ENCODE peak calls at places on chromosomes 1 and 21, in seven cellular contexts. X is epithelial cell of proximal tubule, J is A549, W is uterus, L is fibroblast of mammary gland, V is HCT116, E is mucosa of descending colon. F is an unnamed sample.

GRCh38 chr1:196309386-196309785 is 298.9 kb downstream of the KCNT2 start:
- DNase-seq in X (no peak), J (peak), W (no peak), L (peak), V (peak), E (no peak), F (peak)

GRCh38 chr21:45018131-45019075 is 56.0 kb upstream of the ADARB1 start:
- DNase-seq in X (no peak), J (no peak), W (peak), L (no peak), V (no peak), E (no peak), F (no peak)

GRCh38 chr1:22689505-22689904 is 21.1 kb upstream of the EPHB2 start:
- DNase-seq in X (peak), J (peak), W (no peak), L (peak), V (peak), E (no peak), F (no peak)

GRCh38 chr1:20430355-20431290 is 55.4 kb downstream of the CAMK2N1 start:
- DNase-seq in X (no peak), J (peak), W (no peak), L (peak), V (no peak), E (peak), F (peak)

GRCh38 chr1:51558375-51558924 is 39.4 kb upstream of the EPS15 start:
- DNase-seq in X (no peak), J (peak), W (no peak), L (peak), V (no peak), E (no peak), F (no peak)

GRCh38 chr1:184061396-184062003 is 10.0 kb downstream of the TSEN15 start:
- DNase-seq in X (peak), J (peak), W (no peak), L (peak), V (no peak), E (no peak), F (no peak)

GRCh38 chr1:171852273-171852672 is 11.0 kb downstream of the DNM3 start:
- DNase-seq in X (no peak), J (no peak), W (no peak), L (peak), V (no peak), E (no peak), F (no peak)

GRCh38 chr1:22712502-22713271 is 2.0 kb downstream of the EPHB2 start:
- DNase-seq in X (no peak), J (no peak), W (no peak), L (peak), V (no peak), E (peak), F (peak)

GRCh38 chr1:229227298-229227919 is 43.5 kb upstream of the RAB4A start:
- DNase-seq in X (no peak), J (peak), W (peak), L (peak), V (peak), E (peak), F (peak)

GRCh38 chr1:7679873-7680790 is 91.0 kb upstream of the VAMP3 start:
- DNase-seq in X (no peak), J (peak), W (peak), L (no peak), V (no peak), E (peak), F (peak)

GRCh38 chr21:22855581-22855980 is 1857.4 kb downstream of the NCAM2 start:
- DNase-seq in X (no peak), J (no peak), W (no peak), L (no peak), V (no peak), E (no peak), F (no peak)

GRCh38 chr1:214516434-214517326 is 34.7 kb downstream of the PTPN14 start:
- DNase-seq in X (no peak), J (no peak), W (no peak), L (no peak), V (no peak), E (no peak), F (no peak)

GRCh38 chr1:186212574-186213224 is 162.4 kb downstream of the TPR start:
- DNase-seq in X (peak), J (peak), W (no peak), L (peak), V (peak), E (peak), F (peak)

GRCh38 chr1:35268282-35269189 is at the start of gene ZMYM4:
- DNase-seq in X (peak), J (peak), W (peak), L (peak), V (peak), E (peak), F (peak)
- TF ChIP-seq CTCF in X (peak), J (no peak), W (no peak), L (no peak), V (no peak), E (no peak), F (no peak)

GRCh38 chr1:153534933-153535663 is 693 bp downstream of the S100A6 start:
- DNase-seq in X (no peak), J (peak), W (peak), L (peak), V (no peak), E (peak), F (peak)
- H3K4me3 ChIP-seq in X (peak), J (peak), W (peak), L (peak), V (peak), E (peak), F (peak)

GRCh38 chr1:26799479-26800133 is 11.9 kb downstream of the PIGV start:
- DNase-seq in X (no peak), J (no peak), W (peak), L (peak), V (peak), E (peak), F (no peak)
- TF ChIP-seq CTCF in X (no peak), J (no peak), W (no peak), L (no peak), V (no peak), E (no peak), F (no peak)

GRCh38 chr1:160836561-160836960 is 26.1 kb downstream of the CD244 start:
- DNase-seq in X (no peak), J (no peak), W (no peak), L (no peak), V (no peak), E (no peak), F (peak)

GRCh38 chr1:160834945-160835565 is 27.6 kb downstream of the CD244 start:
- DNase-seq in X (no peak), J (peak), W (no peak), L (peak), V (peak), E (peak), F (peak)

GRCh38 chr1:160836981-160837557 is 25.6 kb downstream of the CD244 start:
- DNase-seq in X (no peak), J (no peak), W (no peak), L (no peak), V (no peak), E (no peak), F (peak)

GRCh38 chr1:160838876-160839275 is 23.8 kb downstream of the CD244 start:
- DNase-seq in X (no peak), J (no peak), W (no peak), L (no peak), V (no peak), E (no peak), F (no peak)

GRCh38 chr1:160837558-160838205 is 25.0 kb downstream of the CD244 start:
- DNase-seq in X (no peak), J (no peak), W (no peak), L (no peak), V (peak), E (peak), F (peak)
- H3K4me3 ChIP-seq in X (no peak), J (no peak), W (no peak), L (no peak), V (no peak), E (no peak), F (no peak)

DNA sequence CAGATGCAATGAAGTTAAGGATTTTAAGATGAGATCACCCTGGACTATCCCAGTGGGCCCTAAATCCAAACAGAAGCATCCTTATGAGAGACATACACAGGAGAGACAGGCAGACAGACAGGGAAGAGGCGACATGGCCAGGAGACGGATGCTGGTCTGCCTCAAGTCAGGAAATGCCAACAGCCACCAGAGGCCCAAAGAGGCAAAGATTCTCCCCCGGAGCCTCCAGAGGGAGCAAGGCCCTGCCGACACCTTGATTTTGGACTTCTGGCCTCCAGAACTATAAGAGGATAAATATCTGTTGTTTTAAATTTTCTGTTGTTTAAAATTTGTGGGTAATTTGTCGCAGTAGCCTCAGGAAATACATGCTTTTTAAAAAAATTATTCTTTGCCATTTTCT is 116.4 kb downstream of the GLIS1 start:
- DNase-seq in X (no peak), J (no peak), W (no peak), L (no peak), V (no peak), E (no peak), F (no peak)
- TF ChIP-seq CTCF in X (no peak), J (no peak), W (no peak), L (no peak), V (peak), E (no peak), F (no peak)

GRCh38 chr1:207825296-207825695 is 73.4 kb downstream of the CD46 start:
- DNase-seq in X (no peak), J (no peak), W (no peak), L (no peak), V (no peak), E (no peak), F (peak)
- H3K4me3 ChIP-seq in X (peak), J (no peak), W (no peak), L (no peak), V (no peak), E (no peak), F (peak)

GRCh38 chr1:212315184-212315583 is 30.0 kb downstream of the PPP2R5A start:
- DNase-seq in X (no peak), J (no peak), W (no peak), L (no peak), V (no peak), E (no peak), F (no peak)

GRCh38 chr1:212313616-212314015 is 28.4 kb downstream of the PPP2R5A start:
- DNase-seq in X (no peak), J (no peak), W (no peak), L (peak), V (no peak), E (no peak), F (no peak)

GRCh38 chr1:212317916-212318315 is 32.7 kb downstream of the PPP2R5A start:
- DNase-seq in X (no peak), J (no peak), W (no peak), L (no peak), V (no peak), E (peak), F (no peak)

GRCh38 chr1:212311836-212312497 is 26.8 kb downstream of the PPP2R5A start:
- DNase-seq in X (no peak), J (no peak), W (no peak), L (peak), V (no peak), E (no peak), F (no peak)

GRCh38 chr1:212315907-212316306 is 30.7 kb downstream of the PPP2R5A start:
- DNase-seq in X (no peak), J (peak), W (no peak), L (peak), V (peak), E (peak), F (peak)
- TF ChIP-seq CTCF in X (peak), J (peak), W (no peak), L (peak), V (peak), E (no peak), F (peak)

DNA sequence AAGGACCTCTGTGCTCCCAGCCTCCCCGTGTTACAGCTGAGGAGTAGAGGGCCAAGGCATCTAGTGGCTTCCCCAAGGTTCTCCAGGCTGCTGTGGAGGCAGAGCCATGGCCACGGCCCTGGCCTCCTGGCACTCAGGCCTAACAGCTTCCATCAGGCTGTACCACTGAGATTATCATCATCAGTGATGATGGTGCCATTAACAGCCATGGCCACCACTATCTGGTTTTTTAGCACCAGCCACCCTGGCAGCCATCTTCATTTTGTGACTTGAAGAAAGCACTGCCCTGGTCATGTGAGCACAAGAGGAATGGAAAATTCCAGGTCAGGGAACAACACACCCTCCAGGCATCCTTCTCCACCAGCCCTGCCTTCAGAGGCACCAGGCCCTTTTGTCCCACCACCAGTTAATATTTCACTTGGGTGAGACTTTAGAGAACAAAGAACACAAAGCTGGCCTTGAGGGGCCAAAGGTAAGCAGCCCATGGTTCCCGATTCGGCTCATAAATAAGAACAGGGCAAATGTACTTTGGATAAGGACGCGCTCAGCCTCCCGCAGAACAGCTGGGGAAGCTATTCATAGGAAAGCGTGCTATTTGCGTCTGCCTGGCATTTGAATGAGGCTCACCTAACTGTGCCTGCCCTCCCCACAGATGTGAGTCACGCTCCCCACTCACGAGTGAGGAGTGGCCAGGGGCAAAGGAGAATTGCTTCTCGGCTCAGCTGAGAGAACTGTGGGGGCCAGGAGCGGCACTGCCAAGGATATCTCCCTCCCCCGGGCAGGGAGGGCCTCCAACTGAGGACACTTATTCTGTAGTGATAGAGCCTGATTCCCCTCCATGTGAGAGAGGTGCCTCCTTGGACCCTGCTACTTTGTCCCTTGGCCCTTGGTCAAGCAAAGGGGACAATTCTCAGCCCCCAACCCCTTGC is 95.6 kb downstream of the CD58 start:
- DNase-seq in X (peak), J (peak), W (no peak), L (no peak), V (no peak), E (peak), F (no peak)
- H3K4me3 ChIP-seq in X (no peak), J (no peak), W (no peak), L (no peak), V (no peak), E (no peak), F (no peak)

GRCh38 chr1:206935491-206936067 is 10.7 kb downstream of the PIGR start:
- DNase-seq in X (no peak), J (peak), W (no peak), L (peak), V (no peak), E (peak), F (peak)
- TF ChIP-seq CTCF in X (peak), J (peak), W (no peak), L (peak), V (peak), E (no peak), F (peak)

GRCh38 chr1:240611228-240611618 is 732 bp downstream of the GREM2 start:
- DNase-seq in X (no peak), J (no peak), W (no peak), L (no peak), V (no peak), E (no peak), F (no peak)

GRCh38 chr1:240611619-240612490 is at the start of gene GREM2:
- DNase-seq in X (peak), J (peak), W (peak), L (peak), V (no peak), E (peak), F (peak)

GRCh38 chr1:240607006-240607405 is 4.9 kb downstream of the GREM2 start:
- DNase-seq in X (no peak), J (no peak), W (no peak), L (no peak), V (no peak), E (peak), F (no peak)

GRCh38 chr1:240608707-240609106 is 3.2 kb downstream of the GREM2 start:
- DNase-seq in X (no peak), J (peak), W (no peak), L (peak), V (no peak), E (peak), F (peak)

DNA sequence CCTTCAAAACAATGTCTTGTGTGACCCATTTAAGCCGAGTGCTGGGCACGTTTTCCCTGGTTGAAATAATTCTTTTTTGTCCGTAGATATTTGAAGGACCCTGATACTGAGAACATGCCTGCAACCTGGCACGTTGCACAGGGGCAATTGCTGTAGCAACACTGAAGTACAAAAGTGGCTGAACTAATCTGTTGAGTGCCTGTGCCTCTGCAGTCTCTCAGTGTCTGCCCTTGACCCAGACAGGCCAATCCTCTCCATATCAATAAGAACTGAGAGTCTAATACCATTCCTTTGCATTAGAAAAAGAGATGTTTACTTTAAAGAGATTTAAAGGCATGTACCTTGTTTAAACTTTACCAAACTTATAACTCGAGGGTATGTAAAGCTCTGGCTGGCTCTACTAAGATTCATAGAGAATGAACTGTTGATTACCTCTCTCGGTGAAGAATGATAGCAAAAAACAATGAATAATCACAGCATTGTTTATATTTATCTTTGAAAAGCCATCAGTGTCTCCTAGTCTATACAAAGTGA is 2.4 kb downstream of the GREM2 start:
- DNase-seq in X (no peak), J (no peak), W (no peak), L (no peak), V (no peak), E (no peak), F (no peak)
- H3K4me3 ChIP-seq in X (no peak), J (no peak), W (no peak), L (no peak), V (no peak), E (no peak), F (no peak)